ENCODE peak calls at places on chromosome 18, in seven cellular contexts. One of them, this sample, is unnamed.

GRCh38 chr18:78794031-78794430 is 185.6 kb upstream of the SALL3 start:
- DNase-seq in sigmoid colon: peak; percentile 36
- DNase-seq in neural progenitor cell: no peak
- DNase-seq in mammary epithelial cell: no peak
- DNase-seq in cardiac muscle cell: no peak
- DNase-seq in thyroid gland: no peak
- DNase-seq in lower lobe of right lung: no peak
- DNase-seq in this sample: no peak

GRCh38 chr18:75173125-75173432 is 35.9 kb downstream of the PTGR3 start:
- DNase-seq in sigmoid colon: no peak
- DNase-seq in neural progenitor cell: peak; percentile 32
- DNase-seq in mammary epithelial cell: no peak
- DNase-seq in cardiac muscle cell: no peak
- DNase-seq in thyroid gland: no peak
- DNase-seq in lower lobe of right lung: no peak
- DNase-seq in this sample: no peak

GRCh38 chr18:59649575-59649974 is 47.6 kb downstream of the CCBE1 start:
- DNase-seq in sigmoid colon: no peak
- DNase-seq in neural progenitor cell: no peak
- DNase-seq in mammary epithelial cell: no peak
- DNase-seq in cardiac muscle cell: no peak
- DNase-seq in thyroid gland: no peak
- DNase-seq in lower lobe of right lung: no peak
- DNase-seq in this sample: no peak

GRCh38 chr18:54737986-54738385 is 90.3 kb upstream of the RAB27B start:
- DNase-seq in sigmoid colon: no peak
- DNase-seq in neural progenitor cell: no peak
- DNase-seq in mammary epithelial cell: peak; percentile 83
- DNase-seq in cardiac muscle cell: no peak
- DNase-seq in thyroid gland: no peak
- DNase-seq in lower lobe of right lung: no peak
- DNase-seq in this sample: peak; percentile 10

GRCh38 chr18:2337552-2338141 is 233.7 kb downstream of the METTL4 start:
- DNase-seq in sigmoid colon: no peak
- DNase-seq in neural progenitor cell: peak; percentile 51
- DNase-seq in mammary epithelial cell: peak; percentile 15
- DNase-seq in cardiac muscle cell: no peak
- DNase-seq in thyroid gland: peak; percentile 7
- DNase-seq in lower lobe of right lung: no peak
- DNase-seq in this sample: no peak

GRCh38 chr18:48836231-48836805 is 114.4 kb downstream of the SMAD7 start:
- DNase-seq in sigmoid colon: peak; percentile 45
- DNase-seq in neural progenitor cell: no peak
- DNase-seq in mammary epithelial cell: no peak
- DNase-seq in cardiac muscle cell: no peak
- DNase-seq in thyroid gland: no peak
- DNase-seq in lower lobe of right lung: peak; percentile 9
- DNase-seq in this sample: no peak

GRCh38 chr18:58209326-58209725 is 165.3 kb downstream of the NEDD4L start:
- DNase-seq in sigmoid colon: no peak
- DNase-seq in neural progenitor cell: no peak
- DNase-seq in mammary epithelial cell: no peak
- DNase-seq in cardiac muscle cell: no peak
- DNase-seq in thyroid gland: no peak
- DNase-seq in lower lobe of right lung: no peak
- DNase-seq in this sample: no peak

GRCh38 chr18:24499814-24500601 is 39.6 kb downstream of the HRH4 start:
- DNase-seq in sigmoid colon: no peak
- DNase-seq in neural progenitor cell: no peak
- DNase-seq in mammary epithelial cell: no peak
- DNase-seq in cardiac muscle cell: no peak
- DNase-seq in thyroid gland: no peak
- DNase-seq in lower lobe of right lung: no peak
- DNase-seq in this sample: no peak

GRCh38 chr18:22106536-22107292 is 62.7 kb upstream of the GATA6 start:
- DNase-seq in sigmoid colon: no peak
- DNase-seq in neural progenitor cell: no peak
- DNase-seq in mammary epithelial cell: peak; percentile 53
- DNase-seq in cardiac muscle cell: no peak
- DNase-seq in thyroid gland: no peak
- DNase-seq in lower lobe of right lung: no peak
- DNase-seq in this sample: no peak

GRCh38 chr18:22391571-22392359 is 25.9 kb downstream of the CTAGE1 start:
- DNase-seq in sigmoid colon: no peak
- DNase-seq in neural progenitor cell: no peak
- DNase-seq in mammary epithelial cell: peak; percentile 99
- DNase-seq in cardiac muscle cell: no peak
- DNase-seq in thyroid gland: no peak
- DNase-seq in lower lobe of right lung: no peak
- DNase-seq in this sample: peak; percentile 65

GRCh38 chr18:58538604-58539386 is 90.1 kb downstream of the ALPK2 start:
- DNase-seq in sigmoid colon: no peak
- DNase-seq in neural progenitor cell: no peak
- DNase-seq in mammary epithelial cell: no peak
- DNase-seq in cardiac muscle cell: no peak
- DNase-seq in thyroid gland: no peak
- DNase-seq in lower lobe of right lung: no peak
- DNase-seq in this sample: no peak

GRCh38 chr18:3209859-3210569 is 9.8 kb downstream of the MYOM1 start:
- DNase-seq in sigmoid colon: no peak
- DNase-seq in neural progenitor cell: no peak
- DNase-seq in mammary epithelial cell: peak; percentile 5
- DNase-seq in cardiac muscle cell: no peak
- DNase-seq in thyroid gland: no peak
- DNase-seq in lower lobe of right lung: no peak
- DNase-seq in this sample: no peak

GRCh38 chr18:2723207-2723606 is 67.7 kb downstream of the SMCHD1 start:
- DNase-seq in sigmoid colon: no peak
- DNase-seq in neural progenitor cell: no peak
- DNase-seq in mammary epithelial cell: no peak
- DNase-seq in cardiac muscle cell: peak; percentile 0
- DNase-seq in thyroid gland: no peak
- DNase-seq in lower lobe of right lung: no peak
- DNase-seq in this sample: no peak

GRCh38 chr18:55404811-55405654 is 183.0 kb downstream of the TCF4 start:
- DNase-seq in sigmoid colon: no peak
- DNase-seq in neural progenitor cell: no peak
- DNase-seq in mammary epithelial cell: no peak
- DNase-seq in cardiac muscle cell: no peak
- DNase-seq in thyroid gland: no peak
- DNase-seq in lower lobe of right lung: no peak
- DNase-seq in this sample: no peak

GRCh38 chr18:65737346-65737745 is 13.5 kb upstream of the CDH7 start:
- DNase-seq in sigmoid colon: no peak
- DNase-seq in neural progenitor cell: peak; percentile 21
- DNase-seq in mammary epithelial cell: no peak
- DNase-seq in cardiac muscle cell: no peak
- DNase-seq in thyroid gland: no peak
- DNase-seq in lower lobe of right lung: no peak
- DNase-seq in this sample: no peak

GRCh38 chr18:2111456-2111855 is 459.8 kb downstream of the METTL4 start:
- DNase-seq in sigmoid colon: no peak
- DNase-seq in neural progenitor cell: no peak
- DNase-seq in mammary epithelial cell: peak; percentile 52
- DNase-seq in cardiac muscle cell: no peak
- DNase-seq in thyroid gland: no peak
- DNase-seq in lower lobe of right lung: no peak
- DNase-seq in this sample: peak; percentile 0

GRCh38 chr18:31746396-31746795 is 14.3 kb downstream of the SLC25A52 start:
- DNase-seq in sigmoid colon: no peak
- DNase-seq in neural progenitor cell: no peak
- DNase-seq in mammary epithelial cell: no peak
- DNase-seq in cardiac muscle cell: no peak
- DNase-seq in thyroid gland: no peak
- DNase-seq in lower lobe of right lung: no peak
- DNase-seq in this sample: no peak

GRCh38 chr18:39872566-39872965 is 2082.5 kb upstream of the PIK3C3 start:
- DNase-seq in sigmoid colon: no peak
- DNase-seq in neural progenitor cell: no peak
- DNase-seq in mammary epithelial cell: no peak
- DNase-seq in cardiac muscle cell: no peak
- DNase-seq in thyroid gland: no peak
- DNase-seq in lower lobe of right lung: no peak
- DNase-seq in this sample: no peak

GRCh38 chr18:5444847-5445246 is 99.0 kb downstream of the EPB41L3 start:
- DNase-seq in sigmoid colon: no peak
- DNase-seq in neural progenitor cell: no peak
- DNase-seq in mammary epithelial cell: no peak
- DNase-seq in cardiac muscle cell: no peak
- DNase-seq in thyroid gland: no peak
- DNase-seq in lower lobe of right lung: no peak
- DNase-seq in this sample: no peak

GRCh38 chr18:46570666-46571065 is 86.4 kb downstream of the LOXHD1 start:
- DNase-seq in sigmoid colon: no peak
- DNase-seq in neural progenitor cell: no peak
- DNase-seq in mammary epithelial cell: no peak
- DNase-seq in cardiac muscle cell: no peak
- DNase-seq in thyroid gland: no peak
- DNase-seq in lower lobe of right lung: no peak
- DNase-seq in this sample: no peak

GRCh38 chr18:46571756-46572155 is 85.3 kb downstream of the LOXHD1 start:
- DNase-seq in sigmoid colon: no peak
- DNase-seq in neural progenitor cell: no peak
- DNase-seq in mammary epithelial cell: no peak
- DNase-seq in cardiac muscle cell: no peak
- DNase-seq in thyroid gland: no peak
- DNase-seq in lower lobe of right lung: no peak
- DNase-seq in this sample: no peak

GRCh38 chr18:46567196-46567595 is 89.8 kb downstream of the LOXHD1 start:
- DNase-seq in sigmoid colon: no peak
- DNase-seq in neural progenitor cell: no peak
- DNase-seq in mammary epithelial cell: no peak
- DNase-seq in cardiac muscle cell: peak; percentile 81
- DNase-seq in thyroid gland: peak; percentile 86
- DNase-seq in lower lobe of right lung: no peak
- DNase-seq in this sample: no peak

GRCh38 chr18:46570134-46570533 is 86.9 kb downstream of the LOXHD1 start:
- DNase-seq in sigmoid colon: no peak
- DNase-seq in neural progenitor cell: no peak
- DNase-seq in mammary epithelial cell: no peak
- DNase-seq in cardiac muscle cell: no peak
- DNase-seq in thyroid gland: no peak
- DNase-seq in lower lobe of right lung: no peak
- DNase-seq in this sample: no peak

GRCh38 chr18:46569211-46569610 is 87.8 kb downstream of the LOXHD1 start:
- DNase-seq in sigmoid colon: no peak
- DNase-seq in neural progenitor cell: no peak
- DNase-seq in mammary epithelial cell: no peak
- DNase-seq in cardiac muscle cell: no peak
- DNase-seq in thyroid gland: no peak
- DNase-seq in lower lobe of right lung: no peak
- DNase-seq in this sample: no peak
- H3K4me3 ChIP-seq in sigmoid colon: no peak overlapping the region
- H3K4me3 ChIP-seq in neural progenitor cell: no peak overlapping the region
- H3K4me3 ChIP-seq in mammary epithelial cell: no peak overlapping the region
- H3K4me3 ChIP-seq in cardiac muscle cell: no peak overlapping the region
- H3K4me3 ChIP-seq in thyroid gland: no peak overlapping the region
- H3K4me3 ChIP-seq in lower lobe of right lung: no peak overlapping the region
- H3K4me3 ChIP-seq in this sample: no peak overlapping the region

GRCh38 chr18:50422286-50422898 is 47.5 kb downstream of the SKA1 start:
- DNase-seq in sigmoid colon: no peak
- DNase-seq in neural progenitor cell: no peak
- DNase-seq in mammary epithelial cell: no peak
- DNase-seq in cardiac muscle cell: no peak
- DNase-seq in thyroid gland: no peak
- DNase-seq in lower lobe of right lung: no peak
- DNase-seq in this sample: no peak
- H3K9me3 ChIP-seq in sigmoid colon: peaks cover 5% of the 10 kb centered on the region
- H3K9me3 ChIP-seq in neural progenitor cell: no peaks in the 10 kb centered on the region
- H3K9me3 ChIP-seq in mammary epithelial cell: no peaks in the 10 kb centered on the region
- H3K9me3 ChIP-seq in cardiac muscle cell: no peaks in the 10 kb centered on the region
- H3K9me3 ChIP-seq in thyroid gland: no peaks in the 10 kb centered on the region
- H3K9me3 ChIP-seq in lower lobe of right lung: peaks cover 9% of the 10 kb centered on the region
- H3K9me3 ChIP-seq in this sample: peaks cover 6% of the 10 kb centered on the region

DNA sequence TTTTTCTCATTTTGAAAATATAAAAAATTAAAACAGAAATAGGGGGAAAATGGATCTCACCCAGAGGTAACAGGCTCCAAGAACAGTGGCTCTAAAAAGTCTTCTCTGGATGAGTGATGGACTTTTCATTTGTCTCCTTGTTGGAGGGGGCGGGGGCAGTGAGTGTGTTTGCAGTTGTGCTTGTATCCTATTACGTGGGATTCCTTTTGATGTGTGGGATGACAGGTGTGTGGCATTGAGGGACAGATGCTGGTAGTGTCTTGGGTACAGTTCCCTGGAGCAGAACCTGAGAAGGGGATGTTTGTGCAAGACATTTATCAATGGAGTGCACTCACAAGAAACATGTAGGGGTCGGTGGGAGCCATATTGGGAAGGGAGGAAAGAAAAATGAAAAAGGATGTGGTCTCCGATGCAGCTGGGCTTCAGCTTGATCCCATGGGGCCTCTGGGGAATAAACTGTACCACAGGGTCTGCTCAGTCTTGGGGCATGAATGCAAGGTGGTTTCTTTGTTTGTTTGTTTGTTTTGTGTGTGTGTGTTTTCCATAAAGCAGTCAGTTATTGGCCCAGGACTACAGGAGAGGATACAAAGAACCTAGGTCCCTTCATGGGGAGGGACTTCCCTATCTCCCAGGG is 120.0 kb upstream of the SLC35G4 start:
- DNase-seq in sigmoid colon: no peak
- DNase-seq in neural progenitor cell: no peak
- DNase-seq in mammary epithelial cell: no peak
- DNase-seq in cardiac muscle cell: no peak
- DNase-seq in thyroid gland: no peak
- DNase-seq in lower lobe of right lung: no peak
- DNase-seq in this sample: no peak
- H3K4me3 ChIP-seq in sigmoid colon: no peak overlapping the region
- H3K4me3 ChIP-seq in neural progenitor cell: no peak overlapping the region
- H3K4me3 ChIP-seq in mammary epithelial cell: no peak overlapping the region
- H3K4me3 ChIP-seq in cardiac muscle cell: no peak overlapping the region
- H3K4me3 ChIP-seq in thyroid gland: no peak overlapping the region
- H3K4me3 ChIP-seq in lower lobe of right lung: no peak overlapping the region
- H3K4me3 ChIP-seq in this sample: no peak overlapping the region

GRCh38 chr18:63997041-63997440 is 27.2 kb downstream of the SERPINB8 start:
- DNase-seq in sigmoid colon: no peak
- DNase-seq in neural progenitor cell: no peak
- DNase-seq in mammary epithelial cell: peak; percentile 74
- DNase-seq in cardiac muscle cell: no peak
- DNase-seq in thyroid gland: no peak
- DNase-seq in lower lobe of right lung: no peak
- DNase-seq in this sample: no peak

GRCh38 chr18:63992751-63993150 is 22.9 kb downstream of the SERPINB8 start:
- DNase-seq in sigmoid colon: no peak
- DNase-seq in neural progenitor cell: no peak
- DNase-seq in mammary epithelial cell: no peak
- DNase-seq in cardiac muscle cell: no peak
- DNase-seq in thyroid gland: no peak
- DNase-seq in lower lobe of right lung: no peak
- DNase-seq in this sample: no peak

GRCh38 chr18:63999871-64000270 is 30.0 kb downstream of the SERPINB8 start:
- DNase-seq in sigmoid colon: no peak
- DNase-seq in neural progenitor cell: no peak
- DNase-seq in mammary epithelial cell: no peak
- DNase-seq in cardiac muscle cell: no peak
- DNase-seq in thyroid gland: no peak
- DNase-seq in lower lobe of right lung: no peak
- DNase-seq in this sample: no peak

GRCh38 chr18:63994783-63995399 is 25.0 kb downstream of the SERPINB8 start:
- DNase-seq in sigmoid colon: peak; percentile 69
- DNase-seq in neural progenitor cell: peak; percentile 61
- DNase-seq in mammary epithelial cell: peak; percentile 50
- DNase-seq in cardiac muscle cell: peak; percentile 59
- DNase-seq in thyroid gland: peak; percentile 49
- DNase-seq in lower lobe of right lung: peak; percentile 50
- DNase-seq in this sample: peak; percentile 34

GRCh38 chr18:63997606-63998005 is 27.7 kb downstream of the SERPINB8 start:
- DNase-seq in sigmoid colon: no peak
- DNase-seq in neural progenitor cell: no peak
- DNase-seq in mammary epithelial cell: peak; percentile 68
- DNase-seq in cardiac muscle cell: no peak
- DNase-seq in thyroid gland: no peak
- DNase-seq in lower lobe of right lung: no peak
- DNase-seq in this sample: no peak
- H3K9me3 ChIP-seq in sigmoid colon: no peaks in the 10 kb centered on the region
- H3K9me3 ChIP-seq in neural progenitor cell: no peaks in the 10 kb centered on the region
- H3K9me3 ChIP-seq in mammary epithelial cell: no peaks in the 10 kb centered on the region
- H3K9me3 ChIP-seq in cardiac muscle cell: no peaks in the 10 kb centered on the region
- H3K9me3 ChIP-seq in thyroid gland: no peaks in the 10 kb centered on the region
- H3K9me3 ChIP-seq in lower lobe of right lung: peaks cover 8% of the 10 kb centered on the region
- H3K9me3 ChIP-seq in this sample: peaks cover 3% of the 10 kb centered on the region